ENCODE peak calls at places on chromosome 16, in six cellular contexts. X, A, M, T, H and R are unnamed samples.

GRCh38 chr16:84555418-84556196 is 51.1 kb upstream of the MEAK7 start:
- DNase-seq in X (no peak), A (no peak), M (no peak), T (no peak), H (no peak), R (peak)

GRCh38 chr16:85446846-85447656 is 166.1 kb upstream of the GSE1 start:
- DNase-seq in X (no peak), A (peak), M (peak), T (no peak), H (no peak), R (no peak)

GRCh38 chr16:2752850-2753522 is 548 bp downstream of the SRRM2 start:
- DNase-seq in X (peak), A (peak), M (peak), T (peak), H (no peak), R (peak)

GRCh38 chr16:87621976-87622713 is 19.8 kb downstream of the JPH3 start:
- DNase-seq in X (no peak), A (no peak), M (no peak), T (no peak), H (no peak), R (no peak)

GRCh38 chr16:77437859-77438258 is 3.0 kb upstream of the ADAMTS18 start:
- DNase-seq in X (no peak), A (no peak), M (no peak), T (no peak), H (no peak), R (no peak)

GRCh38 chr16:85778873-85779272 is 20.5 kb downstream of the EMC8 start:
- DNase-seq in X (no peak), A (no peak), M (no peak), T (no peak), H (no peak), R (peak)

GRCh38 chr16:2206780-2207433 is 1.7 kb downstream of the MLST8 start:
- DNase-seq in X (no peak), A (no peak), M (no peak), T (no peak), H (no peak), R (no peak)

GRCh38 chr16:69906838-69907301 is 44.3 kb upstream of the CLEC18A start:
- DNase-seq in X (peak), A (no peak), M (no peak), T (no peak), H (no peak), R (no peak)

GRCh38 chr16:4828567-4829320 is 18.3 kb downstream of the GLYR1 start:
- DNase-seq in X (no peak), A (no peak), M (no peak), T (no peak), H (no peak), R (no peak)

GRCh38 chr16:4800290-4801041 is 2.0 kb downstream of the ROGDI start:
- DNase-seq in X (no peak), A (no peak), M (no peak), T (no peak), H (no peak), R (no peak)

GRCh38 chr16:4679854-4680636 is 13.3 kb upstream of the NUDT16L1 start:
- DNase-seq in X (peak), A (no peak), M (no peak), T (no peak), H (no peak), R (peak)

GRCh38 chr16:11963706-11964105 is 1.3 kb upstream of the TNFRSF17 start:
- DNase-seq in X (no peak), A (no peak), M (no peak), T (no peak), H (no peak), R (no peak)

GRCh38 chr16:87926246-87927194 is 9.8 kb downstream of the CA5A start:
- DNase-seq in X (no peak), A (peak), M (peak), T (peak), H (no peak), R (no peak)

GRCh38 chr16:46859719-46860152 is 24.4 kb upstream of the GPT2 start:
- DNase-seq in X (peak), A (no peak), M (no peak), T (peak), H (no peak), R (no peak)

GRCh38 chr16:68377667-68378420 is 67.0 kb downstream of the PRMT7 start:
- DNase-seq in X (peak), A (no peak), M (no peak), T (no peak), H (no peak), R (no peak)

GRCh38 chr16:88768041-88768876 is 16.8 kb downstream of the PIEZO1 start:
- DNase-seq in X (peak), A (no peak), M (no peak), T (no peak), H (no peak), R (no peak)

GRCh38 chr16:14628806-14629611 is 1.1 kb downstream of the PARN start:
- DNase-seq in X (peak), A (no peak), M (no peak), T (no peak), H (no peak), R (no peak)

GRCh38 chr16:86502856-86503748 is 7.2 kb upstream of the FOXF1 start:
- DNase-seq in X (no peak), A (no peak), M (no peak), T (no peak), H (no peak), R (no peak)

GRCh38 chr16:35305476-35305875 is 1846.1 kb downstream of the TP53TG3F start:
- DNase-seq in X (no peak), A (no peak), M (no peak), T (no peak), H (no peak), R (peak)

GRCh38 chr16:72938426-72939164 is 109.3 kb downstream of the ZFHX3 start:
- DNase-seq in X (peak), A (no peak), M (no peak), T (no peak), H (no peak), R (no peak)

GRCh38 chr16:15672514-15673167 is 22.6 kb downstream of the NDE1 start:
- DNase-seq in X (peak), A (peak), M (peak), T (peak), H (peak), R (peak)

GRCh38 chr16:57807252-57807967 is 5.1 kb upstream of the KIFC3 start:
- DNase-seq in X (no peak), A (no peak), M (no peak), T (no peak), H (no peak), R (no peak)

GRCh38 chr16:57826706-57827625 is 24.7 kb upstream of the KIFC3 start:
- DNase-seq in X (no peak), A (no peak), M (no peak), T (no peak), H (no peak), R (no peak)

GRCh38 chr16:21267298-21267697 is 10.8 kb downstream of the CRYM start:
- DNase-seq in X (no peak), A (no peak), M (no peak), T (no peak), H (no peak), R (no peak)

GRCh38 chr16:87295259-87295658 is 21.9 kb downstream of the C16orf95 start:
- DNase-seq in X (no peak), A (peak), M (no peak), T (no peak), H (no peak), R (no peak)

GRCh38 chr16:71352466-71352865 is 6.1 kb upstream of the CALB2 start:
- DNase-seq in X (no peak), A (no peak), M (no peak), T (no peak), H (no peak), R (no peak)

GRCh38 chr16:72649254-72649944 is 398.5 kb downstream of the ZFHX3 start:
- DNase-seq in X (no peak), A (no peak), M (no peak), T (no peak), H (no peak), R (no peak)

GRCh38 chr16:4384497-4384896 is 12.8 kb downstream of the VASN start:
- DNase-seq in X (no peak), A (no peak), M (no peak), T (no peak), H (no peak), R (no peak)

GRCh38 chr16:19885456-19886060 is 910 bp upstream of the GPRC5B start:
- DNase-seq in X (peak), A (no peak), M (no peak), T (peak), H (no peak), R (no peak)

GRCh38 chr16:85809645-85810044 is 10.2 kb downstream of the COX4I1 start:
- DNase-seq in X (no peak), A (no peak), M (no peak), T (no peak), H (no peak), R (no peak)

GRCh38 chr16:4733747-4734062 is 366 bp downstream of the ANKS3 start:
- DNase-seq in X (no peak), A (no peak), M (no peak), T (peak), H (no peak), R (no peak)

GRCh38 chr16:2296662-2297505 is 29.0 kb upstream of the RNPS1 start:
- DNase-seq in X (peak), A (no peak), M (no peak), T (no peak), H (no peak), R (peak)

GRCh38 chr16:11909653-11910551 is 5.9 kb downstream of the GSPT1 start:
- DNase-seq in X (peak), A (no peak), M (no peak), T (no peak), H (no peak), R (no peak)

GRCh38 chr16:55323637-55324490 is at the start of gene IRX6:
- DNase-seq in X (no peak), A (no peak), M (no peak), T (no peak), H (no peak), R (peak)

GRCh38 chr16:73956592-73957495 is 339.8 kb upstream of the PSMD7 start:
- DNase-seq in X (peak), A (peak), M (peak), T (peak), H (no peak), R (peak)

GRCh38 chr16:11361751-11362742 is 16.8 kb downstream of the RMI2 start:
- DNase-seq in X (no peak), A (peak), M (no peak), T (no peak), H (peak), R (no peak)

GRCh38 chr16:82295306-82296201 is 125.5 kb upstream of the MPHOSPH6 start:
- DNase-seq in X (no peak), A (no peak), M (no peak), T (no peak), H (no peak), R (no peak)

GRCh38 chr16:89593841-89594240 is 18.3 kb downstream of the CPNE7 start:
- DNase-seq in X (no peak), A (no peak), M (no peak), T (no peak), H (peak), R (no peak)

GRCh38 chr16:8370374-8371015 is 219.8 kb downstream of the TMEM114 start:
- DNase-seq in X (no peak), A (no peak), M (no peak), T (no peak), H (no peak), R (no peak)